ENCODE peak calls at places on chromosomes 13 and 19, in seven cellular contexts. T, U, J, M, G, N and B are unnamed samples.
A peak's percentile ranks its signal among the peaks of the same experiment; 100 is the strongest.

GRCh38 chr13:48492123-48493075 is 40.5 kb downstream of the RCBTB2 start:
- DNase-seq in G (peak; percentile 88), N (no peak), M (peak; percentile 81), U (peak; percentile 79), J (peak; percentile 82), T (peak; percentile 47), B (peak; percentile 52)

GRCh38 chr13:71242191-71242590 is 624.8 kb downstream of the DACH1 start:
- DNase-seq in N (no peak), J (peak; percentile 15), T (no peak), U (peak; percentile 10), M (no peak), G (peak; percentile 8), B (no peak)

GRCh38 chr19:46861691-46862503 is 1.1 kb downstream of the ARHGAP35 start:
- DNase-seq in G (no peak), N (no peak), T (no peak), J (no peak), U (no peak), M (peak; percentile 56), B (no peak)

GRCh38 chr13:39052944-39053343 is 14.7 kb downstream of the NHLRC3 start:
- DNase-seq in U (no peak), N (no peak), G (no peak), M (no peak), J (no peak), T (no peak), B (no peak)

GRCh38 chr13:39510296-39510695 is 92.7 kb downstream of the LHFPL6 start:
- DNase-seq in G (no peak), U (no peak), J (no peak), M (no peak), N (peak; percentile 47), T (no peak), B (no peak)

GRCh38 chr13:59250276-59250990 is 913.3 kb downstream of the DIAPH3 start:
- DNase-seq in M (no peak), N (no peak), J (no peak), U (no peak), T (no peak), G (no peak), B (no peak)

GRCh38 chr13:27170221-27170520 is 1.4 kb downstream of the USP12 start:
- DNase-seq in U (no peak), N (peak; percentile 72), J (no peak), G (no peak), M (no peak), T (no peak), B (peak; percentile 67)

GRCh38 chr19:18850560-18851375 is 19.0 kb downstream of the UPF1 start:
- DNase-seq in N (peak; percentile 45), J (no peak), T (no peak), U (no peak), M (no peak), G (no peak), B (no peak)

GRCh38 chr13:52395704-52396103 is 10.3 kb downstream of the THSD1 start:
- DNase-seq in G (no peak), N (no peak), T (no peak), U (no peak), M (peak; percentile 46), J (no peak), B (no peak)

GRCh38 chr19:1912760-1913505 is 7.7 kb downstream of the ADAT3 start:
- DNase-seq in M (no peak), T (no peak), U (no peak), J (no peak), N (no peak), G (no peak), B (no peak)

GRCh38 chr19:12647490-12648071 is 19.0 kb downstream of the MAN2B1 start:
- DNase-seq in U (peak; percentile 79), M (peak; percentile 88), G (no peak), T (no peak), J (no peak), N (peak; percentile 39), B (peak; percentile 66)

GRCh38 chr13:50526771-50527567 is 316.5 kb downstream of the DLEU7 start:
- DNase-seq in G (no peak), N (no peak), T (no peak), J (no peak), M (peak; percentile 61), U (no peak), B (no peak)

GRCh38 chr13:113929628-113930615 is 44.0 kb downstream of the C13orf46 start:
- DNase-seq in M (no peak), J (peak; percentile 16), N (no peak), U (no peak), T (no peak), G (no peak), B (no peak)

GRCh38 chr13:113671066-113672001 is 4.3 kb downstream of the GRK1 start:
- DNase-seq in U (peak; percentile 39), T (no peak), J (peak; percentile 11), M (peak; percentile 40), G (no peak), N (no peak), B (no peak)

GRCh38 chr13:113468461-113469147 is 15.3 kb upstream of the ADPRHL1 start:
- DNase-seq in N (no peak), J (no peak), G (no peak), U (no peak), T (no peak), M (no peak), B (no peak)

GRCh38 chr13:89401209-89401810 is 1730.1 kb downstream of the SLITRK5 start:
- DNase-seq in T (no peak), N (peak; percentile 92), G (no peak), U (no peak), M (no peak), J (no peak), B (no peak)

GRCh38 chr19:37505958-37506386 is 767 bp upstream of the ZNF793 start:
- DNase-seq in U (no peak), J (no peak), N (no peak), M (no peak), T (no peak), G (no peak), B (peak; percentile 21)

GRCh38 chr19:37511821-37512220 is 5.1 kb downstream of the ZNF793 start:
- DNase-seq in J (no peak), N (no peak), U (no peak), G (no peak), M (no peak), T (no peak), B (no peak)

GRCh38 chr19:37511186-37511585 is 4.4 kb downstream of the ZNF793 start:
- DNase-seq in G (no peak), U (no peak), N (no peak), T (no peak), J (no peak), M (no peak), B (no peak)

GRCh38 chr19:37506387-37507166 is at the start of gene ZNF793:
- DNase-seq in M (peak; percentile 78), J (peak; percentile 85), U (peak; percentile 67), G (peak; percentile 88), T (peak; percentile 73), N (peak; percentile 82), B (peak; percentile 70)

GRCh38 chr19:37507167-37507464 is 377 bp downstream of the ZNF793 start:
- DNase-seq in T (no peak), J (no peak), M (no peak), G (no peak), N (no peak), U (no peak), B (no peak)
- TF ChIP-seq CTCF in T (no peak), J (no peak), M (no peak), G (no peak), N (no peak), U (no peak), B (no peak)

GRCh38 chr13:111076156-111077013 is 38.7 kb upstream of the ARHGEF7 start:
- DNase-seq in T (no peak), G (no peak), M (no peak), N (no peak), U (no peak), J (no peak), B (no peak)
- TF ChIP-seq CTCF in T (no peak), G (no peak), M (no peak), N (no peak), U (no peak), J (no peak), B (no peak)

GRCh38 chr19:48826606-48827020 is 9.7 kb downstream of the HSD17B14 start:
- DNase-seq in G (no peak), N (no peak), T (no peak), U (peak; percentile 72), M (no peak), J (no peak), B (no peak)
- TF ChIP-seq CTCF in G (no peak), N (peak; percentile 34), T (no peak), U (peak; percentile 26), M (no peak), J (no peak), B (no peak)

GRCh38 chr13:32031025-32031814 is at the start of gene FRY:
- DNase-seq in N (peak; percentile 18), J (peak; percentile 70), G (peak; percentile 70), U (peak; percentile 81), T (peak; percentile 12), M (peak; percentile 74), B (peak; percentile 74)
- TF ChIP-seq CTCF in N (peak; percentile 11), J (peak; percentile 30), G (no peak), U (no peak), T (peak; percentile 8), M (peak; percentile 13), B (no peak)

GRCh38 chr13:99034333-99035085 is 56.6 kb upstream of the DOCK9 start:
- DNase-seq in N (no peak), T (no peak), J (no peak), M (no peak), G (no peak), U (no peak), B (no peak)
- TF ChIP-seq CTCF in N (no peak), T (no peak), J (no peak), M (no peak), G (no peak), U (no peak), B (no peak)

GRCh38 chr19:45402469-45403070 is 2.3 kb downstream of the PPP1R13L start:
- DNase-seq in U (peak; percentile 69), N (peak; percentile 70), J (peak; percentile 62), M (peak; percentile 60), T (no peak), G (no peak), B (peak; percentile 73)
- TF ChIP-seq CTCF in U (peak; percentile 58), N (peak; percentile 76), J (peak; percentile 71), M (peak; percentile 34), T (no peak), G (peak; percentile 53), B (peak; percentile 72)